ENCODE peak calls at places on chromosomes 1 and 21, in six cellular contexts. B is HCT116; M is GM23338; D is psoas muscle; Q is naive thymus-derived CD4-positive, alpha-beta T cell; L is osteoblast. R is an unnamed sample.
A peak's percentile ranks its signal among the peaks of the same experiment; 100 is the strongest.

GRCh38 chr1:15283500-15283899 is 36.5 kb downstream of the FHAD1 start:
- DNase-seq in B (no peak), L (peak; percentile 93), Q (no peak), M (no peak), D (no peak), R (no peak)

GRCh38 chr1:109821831-109822745 is 58.4 kb upstream of the EPS8L3 start:
- DNase-seq in M (no peak), D (peak; percentile 82), B (no peak), Q (no peak), L (no peak), R (peak; percentile 79)

GRCh38 chr1:153336650-153337049 is 12.0 kb downstream of the PGLYRP4 start:
- DNase-seq in B (no peak), Q (no peak), M (no peak), D (no peak), L (no peak), R (no peak)

GRCh38 chr1:42013881-42014470 is 95.3 kb upstream of the HIVEP3 start:
- DNase-seq in L (no peak), D (no peak), B (no peak), Q (no peak), M (no peak), R (no peak)

GRCh38 chr1:218025454-218025853 is 259.6 kb upstream of the RRP15 start:
- DNase-seq in B (no peak), L (no peak), Q (no peak), D (no peak), M (no peak), R (no peak)

GRCh38 chr21:40625991-40626390 is 221.0 kb downstream of the DSCAM start:
- DNase-seq in L (no peak), D (no peak), Q (no peak), B (no peak), M (no peak), R (no peak)

GRCh38 chr1:22808846-22809501 is 98.3 kb downstream of the EPHB2 start:
- DNase-seq in L (peak; percentile 99), D (peak; percentile 71), B (no peak), Q (no peak), M (no peak), R (no peak)

GRCh38 chr1:110383311-110383990 is 7.4 kb downstream of the SLC16A4 start:
- DNase-seq in D (no peak), B (no peak), Q (no peak), M (no peak), L (no peak), R (no peak)

GRCh38 chr1:42379794-42380616 is 587 bp upstream of the RIMKLA start:
- DNase-seq in D (no peak), B (no peak), L (peak; percentile 95), Q (no peak), M (peak; percentile 77), R (no peak)

GRCh38 chr1:84387480-84388163 is 10.7 kb upstream of the DNASE2B start:
- DNase-seq in Q (no peak), D (no peak), M (peak; percentile 70), L (peak; percentile 23), B (no peak), R (no peak)

GRCh38 chr1:156707486-156708244 is 2.3 kb upstream of the CRABP2 start:
- DNase-seq in L (no peak), M (peak; percentile 78), B (no peak), D (no peak), Q (no peak), R (no peak)

DNA sequence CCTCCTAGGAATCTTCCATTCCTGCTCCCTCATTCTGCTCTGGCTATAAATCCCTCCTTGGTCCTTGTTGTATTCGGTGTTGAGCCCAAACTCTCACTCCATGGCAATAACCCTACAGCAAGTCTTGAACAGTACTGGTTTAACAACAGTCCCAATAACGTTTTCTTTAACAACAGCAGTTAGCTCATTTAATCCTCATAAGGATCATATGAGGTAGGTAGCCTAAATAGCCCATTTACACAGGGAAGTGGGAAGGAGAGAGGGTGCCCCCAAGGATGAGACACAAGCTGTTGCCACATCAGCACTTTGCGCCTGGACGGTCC is 444 bp upstream of the AGTRAP start:
- DNase-seq in D (no peak), L (no peak), B (no peak), Q (no peak), M (no peak), R (no peak)
- H3K27ac ChIP-seq in D (peak overlapping the region; percentile 87), L (peak overlapping the region; percentile 81), B (no peak overlapping the region), Q (peak overlapping the region; percentile 79), M (no peak overlapping the region), R (peak overlapping the region; percentile 93)

GRCh38 chr21:26570203-26570602 is 2.9 kb downstream of the CYYR1 start:
- DNase-seq in Q (no peak), B (no peak), D (no peak), M (peak; percentile 43), L (no peak), R (no peak)
- H3K27ac ChIP-seq in Q (no peak overlapping the region), B (no peak overlapping the region), D (peak overlapping the region; percentile 17), M (no peak overlapping the region), L (no peak overlapping the region), R (peak overlapping the region; percentile 87)

DNA sequence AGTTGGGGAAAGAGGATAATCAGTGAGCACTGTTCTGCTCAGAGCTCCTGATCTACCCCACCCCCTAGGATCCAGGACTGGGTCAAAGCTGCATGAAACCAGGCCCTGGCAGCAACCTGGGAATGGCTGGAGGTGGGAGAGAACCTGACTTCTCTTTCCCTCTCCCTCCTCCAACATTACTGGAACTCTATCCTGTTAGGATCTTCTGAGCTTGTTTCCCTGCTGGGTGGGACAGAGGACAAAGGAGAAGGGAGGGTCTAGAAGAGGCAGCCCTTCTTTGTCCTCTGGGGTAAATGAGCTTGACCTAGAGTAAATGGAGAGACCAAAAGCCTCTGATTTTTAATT is 42.7 kb downstream of the YARS1 start:
- DNase-seq in L (no peak), B (no peak), D (peak; percentile 9), Q (no peak), M (no peak), R (no peak)
- H3K27ac ChIP-seq in L (no peak overlapping the region), B (peak overlapping the region; percentile 13), D (no peak overlapping the region), Q (no peak overlapping the region), M (no peak overlapping the region), R (no peak overlapping the region)

GRCh38 chr1:100720751-100721150 is 1.2 kb downstream of the VCAM1 start:
- DNase-seq in Q (no peak), M (no peak), D (no peak), L (no peak), B (no peak), R (no peak)
- H3K27ac ChIP-seq in Q (no peak overlapping the region), M (no peak overlapping the region), D (no peak overlapping the region), L (peak overlapping the region; percentile 78), B (no peak overlapping the region), R (peak overlapping the region; percentile 79)

DNA sequence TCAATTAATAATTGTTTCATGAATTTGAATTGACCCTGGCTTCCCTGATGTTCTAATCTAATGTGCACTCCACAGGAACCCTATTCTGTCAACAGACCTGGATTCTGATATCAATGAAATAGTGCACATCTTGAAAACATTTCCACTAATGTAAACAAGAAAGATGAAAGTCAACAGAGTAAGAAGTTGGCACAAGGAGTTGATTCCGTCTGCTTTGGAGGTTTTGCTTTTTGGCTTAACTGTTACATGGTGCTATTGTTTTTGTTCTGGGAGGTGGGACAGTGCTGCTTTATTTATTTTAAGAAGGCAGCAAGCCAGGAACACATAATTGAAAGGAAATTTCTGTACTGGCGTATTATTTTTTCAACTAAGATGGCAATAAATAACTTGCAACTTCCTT is 73.3 kb downstream of the LEPR start:
- DNase-seq in D (no peak), Q (no peak), L (no peak), M (no peak), B (no peak), R (no peak)
- H3K27ac ChIP-seq in D (no peak overlapping the region), Q (no peak overlapping the region), L (no peak overlapping the region), M (no peak overlapping the region), B (no peak overlapping the region), R (no peak overlapping the region)

GRCh38 chr1:224113005-224113404 is 906 bp upstream of the FBXO28 start:
- DNase-seq in B (no peak), L (no peak), M (no peak), Q (no peak), D (no peak), R (no peak)
- H3K27ac ChIP-seq in B (no peak overlapping the region), L (no peak overlapping the region), M (peak overlapping the region; percentile 22), Q (no peak overlapping the region), D (no peak overlapping the region), R (no peak overlapping the region)

GRCh38 chr1:161260346-161260745 is 1.8 kb downstream of the PCP4L1 start:
- DNase-seq in M (no peak), D (no peak), B (no peak), Q (no peak), L (no peak), R (no peak)

GRCh38 chr1:161258439-161259386 is at the start of gene PCP4L1:
- DNase-seq in B (no peak), D (peak; percentile 46), M (peak; percentile 98), Q (peak; percentile 31), L (peak; percentile 92), R (peak; percentile 73)

GRCh38 chr1:161259765-161260164 is 1.2 kb downstream of the PCP4L1 start:
- DNase-seq in L (no peak), D (no peak), M (no peak), Q (no peak), B (no peak), R (no peak)

GRCh38 chr1:161261859-161262225 is 3.3 kb downstream of the PCP4L1 start:
- DNase-seq in Q (no peak), B (no peak), D (no peak), M (no peak), L (no peak), R (no peak)

DNA sequence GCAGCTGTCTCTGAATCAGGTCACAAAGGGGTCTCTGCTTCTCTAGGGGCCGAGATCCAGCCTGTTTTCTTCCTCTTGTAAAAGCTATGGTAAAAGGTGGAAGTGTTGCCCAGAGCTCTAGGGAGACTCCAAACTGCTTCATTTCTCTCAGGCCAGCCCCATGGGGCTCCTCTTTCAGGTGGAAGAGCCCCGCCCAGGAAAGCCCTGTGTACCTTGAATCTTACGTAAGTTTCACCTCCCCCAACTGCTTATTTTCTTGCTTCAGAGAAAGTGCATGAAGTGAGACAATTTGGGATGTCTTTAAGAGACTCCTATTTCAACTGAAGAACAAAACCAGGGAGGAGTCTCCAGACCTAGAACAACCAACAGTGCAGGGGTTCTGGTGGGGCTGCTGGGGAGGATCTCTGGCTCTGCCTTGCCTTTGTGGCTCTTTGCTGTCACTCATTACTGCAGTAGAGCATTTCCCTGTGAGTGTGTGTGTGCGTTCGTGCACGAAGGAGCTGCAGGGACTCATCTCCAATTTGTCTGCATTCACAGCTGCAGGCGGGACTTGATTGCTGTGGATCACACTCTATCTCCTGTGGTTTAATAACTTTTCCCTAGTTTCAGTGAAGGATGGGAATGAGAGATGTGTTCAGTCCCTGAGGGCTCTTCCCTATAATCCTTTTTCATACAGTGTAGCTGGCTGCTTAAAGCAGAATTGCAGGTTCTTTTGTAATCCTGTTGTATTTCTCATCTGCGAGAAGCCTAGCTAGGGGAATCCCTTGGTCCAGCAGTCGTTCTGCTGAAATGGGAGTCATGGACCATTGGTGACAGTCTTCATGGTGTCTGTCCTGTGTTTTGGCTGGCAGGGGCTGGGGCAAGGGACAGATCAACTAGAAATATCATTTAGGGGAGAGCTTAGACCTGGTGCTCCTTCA is 2.7 kb downstream of the PCP4L1 start:
- DNase-seq in Q (no peak), M (no peak), B (no peak), D (no peak), L (no peak), R (no peak)
- H3K27ac ChIP-seq in Q (no peak overlapping the region), M (no peak overlapping the region), B (no peak overlapping the region), D (no peak overlapping the region), L (no peak overlapping the region), R (no peak overlapping the region)

R was measured in spleen.